ENCODE peak calls at places on chromosomes 13 and 19, in five cellular contexts. U, J, H, M and T are unnamed samples.

GRCh38 chr13:24618219-24618955 is 61.8 kb upstream of the ATP12A start:
- DNase-seq in U (no peak), J (no peak), H (peak), M (peak), T (no peak)

GRCh38 chr19:38647368-38647965 is at the start of gene ACTN4:
- DNase-seq in U (peak), J (peak), H (peak), M (peak), T (peak)

GRCh38 chr13:92307752-92308151 is 909.3 kb downstream of the GPC5 start:
- DNase-seq in U (peak), J (no peak), H (no peak), M (no peak), T (no peak)

GRCh38 chr13:98184796-98185195 is 7.7 kb upstream of the RNF113B start:
- DNase-seq in U (no peak), J (no peak), H (no peak), M (no peak), T (no peak)

GRCh38 chr19:31913103-31913710 is 432.2 kb upstream of the ZNF507 start:
- DNase-seq in U (no peak), J (no peak), H (no peak), M (no peak), T (no peak)

GRCh38 chr13:19984430-19985218 is 26.1 kb downstream of the ZMYM2 start:
- DNase-seq in U (peak), J (no peak), H (no peak), M (peak), T (no peak)

GRCh38 chr13:91166714-91167511 is 180.6 kb upstream of the MIR17HG start:
- DNase-seq in U (no peak), J (no peak), H (no peak), M (no peak), T (no peak)

GRCh38 chr19:3708207-3708931 is at the start of gene TJP3:
- DNase-seq in U (no peak), J (no peak), H (peak), M (no peak), T (no peak)

GRCh38 chr13:20351279-20352022 is 119.3 kb upstream of the GJB6 start:
- DNase-seq in U (no peak), J (no peak), H (no peak), M (peak), T (no peak)

GRCh38 chr13:93227280-93227905 is 786 bp downstream of the GPC6 start:
- DNase-seq in U (peak), J (no peak), H (peak), M (peak), T (peak)

GRCh38 chr19:32599736-32600157 is 18.8 kb downstream of the PDCD5 start:
- DNase-seq in U (peak), J (no peak), H (peak), M (no peak), T (no peak)

GRCh38 chr19:32810452-32810851 is 59.1 kb downstream of the SLC7A9 start:
- DNase-seq in U (no peak), J (no peak), H (no peak), M (no peak), T (no peak)

GRCh38 chr19:42466521-42467436 is 24.0 kb upstream of the CXCL17 start:
- DNase-seq in U (no peak), J (no peak), H (no peak), M (no peak), T (no peak)

GRCh38 chr19:44684892-44685847 is 13.8 kb upstream of the CEACAM16 start:
- DNase-seq in U (no peak), J (no peak), H (peak), M (peak), T (no peak)